ENCODE peak calls at places on chromosome X, in four cellular contexts. One of them, this sample, is unnamed.
A peak's percentile ranks its signal among the peaks of the same experiment; 100 is the strongest.

GRCh38 chrX:18941896-18942295 is 42.0 kb downstream of the PHKA2 start:
- DNase-seq in K562: no peak
- DNase-seq in HCT116: no peak
- DNase-seq in GM23338: no peak
- DNase-seq in this sample: no peak

GRCh38 chrX:42739771-42740170 is 38.2 kb downstream of the PPP1R2C start:
- DNase-seq in K562: no peak
- DNase-seq in HCT116: no peak
- DNase-seq in GM23338: no peak
- DNase-seq in this sample: no peak

GRCh38 chrX:16786791-16787735 is 797 bp downstream of the TXLNG start:
- DNase-seq in K562: peak; percentile 64
- DNase-seq in HCT116: no peak
- DNase-seq in GM23338: peak; percentile 33
- DNase-seq in this sample: peak; percentile 67

GRCh38 chrX:154809939-154810665 is 4.8 kb upstream of the MPP1 start:
- DNase-seq in K562: no peak
- DNase-seq in HCT116: no peak
- DNase-seq in GM23338: no peak
- DNase-seq in this sample: no peak

GRCh38 chrX:131762802-131763234 is 218.9 kb downstream of the OR13H1 start:
- DNase-seq in K562: peak; percentile 53
- DNase-seq in HCT116: no peak
- DNase-seq in GM23338: peak; percentile 8
- DNase-seq in this sample: no peak

GRCh38 chrX:9337056-9337455 is 127.8 kb upstream of the TBL1X start:
- DNase-seq in K562: no peak
- DNase-seq in HCT116: no peak
- DNase-seq in GM23338: no peak
- DNase-seq in this sample: no peak

GRCh38 chrX:103530540-103530939 is 11.3 kb upstream of the RAB40A start:
- DNase-seq in K562: no peak
- DNase-seq in HCT116: no peak
- DNase-seq in GM23338: no peak
- DNase-seq in this sample: no peak

GRCh38 chrX:68433155-68433980 is at the start of gene OPHN1:
- DNase-seq in K562: peak; percentile 88
- DNase-seq in HCT116: peak; percentile 55
- DNase-seq in GM23338: peak; percentile 89
- DNase-seq in this sample: peak; percentile 84

GRCh38 chrX:69457756-69458155 is 46.4 kb upstream of the NALF2 start:
- DNase-seq in K562: no peak
- DNase-seq in HCT116: no peak
- DNase-seq in GM23338: peak; percentile 3
- DNase-seq in this sample: no peak

GRCh38 chrX:132271330-132271729 is 52.1 kb upstream of the RAP2C start:
- DNase-seq in K562: no peak
- DNase-seq in HCT116: no peak
- DNase-seq in GM23338: no peak
- DNase-seq in this sample: no peak

GRCh38 chrX:103823591-103823990 is 8.5 kb downstream of the RAB9B start:
- DNase-seq in K562: no peak
- DNase-seq in HCT116: no peak
- DNase-seq in GM23338: no peak
- DNase-seq in this sample: no peak

GRCh38 chrX:103483720-103484119 is 35.6 kb downstream of the RAB40A start:
- DNase-seq in K562: no peak
- DNase-seq in HCT116: no peak
- DNase-seq in GM23338: no peak
- DNase-seq in this sample: no peak

GRCh38 chrX:111874241-111874640 is 1.7 kb upstream of the TRPC5OS start:
- DNase-seq in K562: no peak
- DNase-seq in HCT116: no peak
- DNase-seq in GM23338: no peak
- DNase-seq in this sample: no peak

GRCh38 chrX:137194164-137194563 is 160.4 kb upstream of the GPR101 start:
- DNase-seq in K562: peak; percentile 47
- DNase-seq in HCT116: peak; percentile 16
- DNase-seq in GM23338: peak; percentile 68
- DNase-seq in this sample: no peak

GRCh38 chrX:112786076-112786475 is 54.6 kb downstream of the AMOT start:
- DNase-seq in K562: no peak
- DNase-seq in HCT116: no peak
- DNase-seq in GM23338: no peak
- DNase-seq in this sample: no peak

GRCh38 chrX:148691456-148691855 is 191.0 kb downstream of the AFF2 start:
- DNase-seq in K562: no peak
- DNase-seq in HCT116: no peak
- DNase-seq in GM23338: no peak
- DNase-seq in this sample: no peak

GRCh38 chrX:45771560-45772340 is 571.1 kb upstream of the DIPK2B start:
- DNase-seq in K562: no peak
- DNase-seq in HCT116: no peak
- DNase-seq in GM23338: no peak
- DNase-seq in this sample: no peak

GRCh38 chrX:120726294-120726693 is 96.4 kb upstream of the C1GALT1C1 start:
- DNase-seq in K562: no peak
- DNase-seq in HCT116: no peak
- DNase-seq in GM23338: no peak
- DNase-seq in this sample: no peak

GRCh38 chrX:81232218-81232617 is 30.3 kb downstream of the SH3BGRL start:
- DNase-seq in K562: no peak
- DNase-seq in HCT116: no peak
- DNase-seq in GM23338: no peak
- DNase-seq in this sample: no peak

GRCh38 chrX:10008483-10009056 is 41.4 kb downstream of the CLDN34 start:
- DNase-seq in K562: no peak
- DNase-seq in HCT116: no peak
- DNase-seq in GM23338: no peak
- DNase-seq in this sample: no peak

GRCh38 chrX:46573331-46573895 is at the start of gene CHST7:
- DNase-seq in K562: no peak
- DNase-seq in HCT116: peak; percentile 46
- DNase-seq in GM23338: peak; percentile 76
- DNase-seq in this sample: peak; percentile 74

GRCh38 chrX:112731793-112732192 is 52.1 kb upstream of the LHFPL1 start:
- DNase-seq in K562: no peak
- DNase-seq in HCT116: no peak
- DNase-seq in GM23338: peak; percentile 32
- DNase-seq in this sample: no peak

GRCh38 chrX:131734621-131735020 is 190.7 kb downstream of the OR13H1 start:
- DNase-seq in K562: no peak
- DNase-seq in HCT116: no peak
- DNase-seq in GM23338: no peak
- DNase-seq in this sample: no peak

GRCh38 chrX:2183193-2183725 is 317.5 kb downstream of the DHRSX start:
- DNase-seq in K562: no peak
- DNase-seq in HCT116: no peak
- DNase-seq in GM23338: peak; percentile 19
- DNase-seq in this sample: no peak

GRCh38 chrX:130631011-130631410 is 229.2 kb downstream of the RBMX2 start:
- DNase-seq in K562: no peak
- DNase-seq in HCT116: no peak
- DNase-seq in GM23338: no peak
- DNase-seq in this sample: no peak

GRCh38 chrX:141375011-141375730 is 132.9 kb upstream of the SPANXC start:
- DNase-seq in K562: no peak
- DNase-seq in HCT116: no peak
- DNase-seq in GM23338: no peak
- DNase-seq in this sample: no peak

GRCh38 chrX:42946544-42947223 is 168.7 kb upstream of the PPP1R2C start:
- DNase-seq in K562: no peak
- DNase-seq in HCT116: no peak
- DNase-seq in GM23338: no peak
- DNase-seq in this sample: no peak

GRCh38 chrX:47560179-47560830 is 700 bp upstream of the ARAF start:
- DNase-seq in K562: no peak
- DNase-seq in HCT116: no peak
- DNase-seq in GM23338: peak; percentile 30
- DNase-seq in this sample: no peak

GRCh38 chrX:129779747-129780146 is at the start of gene SASH3:
- DNase-seq in K562: no peak
- DNase-seq in HCT116: no peak
- DNase-seq in GM23338: no peak
- DNase-seq in this sample: no peak

GRCh38 chrX:150226223-150226965 is 136.7 kb upstream of the MAMLD1 start:
- DNase-seq in K562: no peak
- DNase-seq in HCT116: no peak
- DNase-seq in GM23338: peak; percentile 2
- DNase-seq in this sample: no peak

GRCh38 chrX:10042055-10042454 is 74.9 kb downstream of the CLDN34 start:
- DNase-seq in K562: no peak
- DNase-seq in HCT116: no peak
- DNase-seq in GM23338: no peak
- DNase-seq in this sample: no peak

GRCh38 chrX:141142946-141143345 is 34.0 kb downstream of the LDOC1 start:
- DNase-seq in K562: no peak
- DNase-seq in HCT116: no peak
- DNase-seq in GM23338: no peak
- DNase-seq in this sample: no peak

GRCh38 chrX:38232287-38232686 is 11.6 kb upstream of the SRPX start:
- DNase-seq in K562: no peak
- DNase-seq in HCT116: no peak
- DNase-seq in GM23338: no peak
- DNase-seq in this sample: no peak

GRCh38 chrX:36867143-36867542 is 141.0 kb upstream of the FAM47C start:
- DNase-seq in K562: peak; percentile 21
- DNase-seq in HCT116: no peak
- DNase-seq in GM23338: peak; percentile 41
- DNase-seq in this sample: no peak

GRCh38 chrX:47751670-47752069 is 85.0 kb upstream of the ZNF81 start:
- DNase-seq in K562: peak; percentile 65
- DNase-seq in HCT116: peak; percentile 13
- DNase-seq in GM23338: peak; percentile 59
- DNase-seq in this sample: no peak

GRCh38 chrX:261858-262390 is 19.3 kb upstream of the PLCXD1 start:
- DNase-seq in K562: no peak
- DNase-seq in HCT116: no peak
- DNase-seq in GM23338: no peak
- DNase-seq in this sample: no peak

GRCh38 chrX:258291-259040 is 22.7 kb upstream of the PLCXD1 start:
- DNase-seq in K562: no peak
- DNase-seq in HCT116: no peak
- DNase-seq in GM23338: no peak
- DNase-seq in this sample: no peak

GRCh38 chrX:259692-260355 is 21.4 kb upstream of the PLCXD1 start:
- DNase-seq in K562: no peak
- DNase-seq in HCT116: no peak
- DNase-seq in GM23338: peak; percentile 56
- DNase-seq in this sample: peak; percentile 69

GRCh38 chrX:262391-262909 is 18.7 kb upstream of the PLCXD1 start:
- DNase-seq in K562: no peak
- DNase-seq in HCT116: no peak
- DNase-seq in GM23338: no peak
- DNase-seq in this sample: no peak

DNA sequence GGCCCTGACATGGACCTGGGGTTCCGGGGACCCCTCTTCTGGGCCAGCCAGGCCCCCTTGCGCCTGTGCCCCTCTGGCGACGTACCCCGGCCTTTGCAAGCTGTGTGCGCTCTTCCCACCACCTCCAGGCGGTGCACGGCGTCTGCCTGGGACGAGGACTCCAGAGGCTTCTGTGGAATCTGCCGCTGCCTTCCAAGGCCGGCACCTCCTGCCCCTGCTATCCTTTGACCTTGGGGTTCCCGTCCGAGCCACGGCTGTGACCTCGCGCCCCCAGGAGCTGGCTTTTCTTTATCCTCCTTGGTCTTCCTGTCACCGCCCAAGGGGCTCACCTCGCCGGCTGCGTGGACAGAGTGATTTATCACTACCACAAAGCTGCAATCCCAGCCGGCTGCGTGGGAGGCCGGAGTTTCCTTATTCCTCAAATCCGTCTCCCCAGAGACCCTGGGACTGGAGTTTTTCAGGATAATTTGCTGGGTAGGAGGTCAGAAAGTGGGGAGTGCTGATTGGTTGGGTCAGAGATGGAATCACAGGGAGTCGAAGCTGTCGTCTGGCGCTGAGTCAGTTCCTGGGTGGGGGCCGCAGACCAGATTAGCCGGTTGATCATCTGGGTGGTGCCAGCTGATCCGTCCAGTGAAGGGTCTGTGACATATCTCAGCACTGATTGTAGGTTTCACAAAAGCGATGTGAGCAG is 19.9 kb upstream of the PLCXD1 start:
- DNase-seq in K562: peak; percentile 28
- DNase-seq in HCT116: no peak
- DNase-seq in GM23338: peak; percentile 65
- DNase-seq in this sample: peak; percentile 78
- TF ChIP-seq POLR2AphosphoS5 in K562: no peak
- TF ChIP-seq POLR2AphosphoS5 in HCT116: peak; percentile 18
- TF ChIP-seq POLR2AphosphoS5 in GM23338: no peak
- TF ChIP-seq POLR2AphosphoS5 in this sample: no peak

GRCh38 chrX:122868626-122869025 is 315.5 kb upstream of the GRIA3 start:
- DNase-seq in K562: no peak
- DNase-seq in HCT116: no peak
- DNase-seq in GM23338: no peak
- DNase-seq in this sample: no peak
- TF ChIP-seq POLR2AphosphoS5 in K562: no peak
- TF ChIP-seq POLR2AphosphoS5 in HCT116: no peak
- TF ChIP-seq POLR2AphosphoS5 in GM23338: no peak
- TF ChIP-seq POLR2AphosphoS5 in this sample: no peak

DNA sequence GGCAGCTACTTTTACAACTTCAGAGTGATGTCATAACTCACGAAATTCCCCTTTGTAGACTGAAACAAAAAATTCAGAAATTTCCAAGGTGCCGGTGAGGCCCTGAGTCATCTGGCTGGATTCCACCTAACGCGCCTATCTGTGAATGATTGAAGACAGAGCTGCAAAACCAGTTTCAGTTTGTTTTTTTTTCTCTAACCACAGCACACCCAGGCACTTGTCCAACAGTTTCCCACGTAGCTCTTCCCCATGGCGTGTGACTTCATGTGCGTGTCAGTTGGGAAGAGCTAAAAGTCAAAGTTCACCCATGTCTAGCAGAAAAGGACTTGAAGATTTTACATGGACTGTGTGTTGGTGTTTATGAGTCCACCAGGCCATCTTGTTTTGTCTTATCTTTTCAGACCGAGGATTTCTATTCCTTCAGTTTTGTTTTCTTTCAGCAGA is 16.3 kb downstream of the TCEANC start:
- DNase-seq in K562: peak; percentile 78
- DNase-seq in HCT116: peak; percentile 90
- DNase-seq in GM23338: no peak
- DNase-seq in this sample: no peak
- TF ChIP-seq POLR2AphosphoS5 in K562: no peak
- TF ChIP-seq POLR2AphosphoS5 in HCT116: peak; percentile 55
- TF ChIP-seq POLR2AphosphoS5 in GM23338: no peak
- TF ChIP-seq POLR2AphosphoS5 in this sample: peak; percentile 39

DNA sequence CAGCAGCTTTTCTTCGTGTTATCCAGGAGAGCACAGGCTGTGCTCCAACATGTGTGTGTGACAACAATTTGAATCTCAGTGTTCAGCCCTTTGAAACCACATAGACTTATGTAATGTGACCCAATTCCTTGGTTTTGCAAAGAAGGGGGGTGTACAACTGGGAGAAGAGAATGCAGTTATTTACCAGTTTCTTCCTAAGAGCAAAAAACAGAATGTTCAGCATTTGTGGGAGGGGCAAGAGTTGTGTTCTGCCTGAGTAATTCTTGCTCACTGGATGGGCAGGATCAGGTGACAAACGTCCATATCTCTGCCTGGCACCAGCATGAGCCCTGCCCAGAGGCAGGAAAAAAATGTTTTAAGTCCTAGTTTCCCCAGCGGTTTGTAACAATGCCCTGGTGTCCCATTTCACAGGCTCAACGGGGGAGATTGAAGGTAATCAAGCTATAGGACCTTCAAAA is 72.0 kb downstream of the PRPS1 start:
- DNase-seq in K562: no peak
- DNase-seq in HCT116: no peak
- DNase-seq in GM23338: no peak
- DNase-seq in this sample: peak; percentile 67
- TF ChIP-seq POLR2AphosphoS5 in K562: no peak
- TF ChIP-seq POLR2AphosphoS5 in HCT116: no peak
- TF ChIP-seq POLR2AphosphoS5 in GM23338: no peak
- TF ChIP-seq POLR2AphosphoS5 in this sample: no peak

This sample was measured in suprapubic skin.